ENCODE peak calls at places on chromosome 11, in four cellular contexts. V is fibroblast of the aortic adventitia, Y is brain microvascular endothelial cell, J is body of pancreas. R is an unnamed sample.

GRCh38 chr11:73998846-73999575 is 9.9 kb downstream of the UCP3 start:
- DNase-seq in J (no peak), V (no peak), Y (no peak), R (no peak)

GRCh38 chr11:112002491-112003216 is 22.6 kb upstream of the DLAT start:
- DNase-seq in V (no peak), Y (no peak), J (no peak), R (no peak)

GRCh38 chr11:123174196-123175183 is 20.6 kb downstream of the CLMP start:
- DNase-seq in J (peak), V (peak), Y (peak), R (peak)

GRCh38 chr11:64559351-64560138 is 31.5 kb upstream of the SLC22A12 start:
- DNase-seq in V (no peak), Y (no peak), J (no peak), R (no peak)

GRCh38 chr11:68014157-68014965 is 4.2 kb downstream of the ALDH3B1 start:
- DNase-seq in V (peak), Y (peak), J (peak), R (peak)

GRCh38 chr11:111596319-111596718 is 5.9 kb upstream of the SIK2 start:
- DNase-seq in V (no peak), Y (no peak), J (no peak), R (no peak)

GRCh38 chr11:123483465-123483864 is 53.4 kb downstream of the GRAMD1B start:
- DNase-seq in Y (no peak), V (peak), J (no peak), R (no peak)

GRCh38 chr11:78083036-78083435 is 3.4 kb upstream of the NDUFC2 start:
- DNase-seq in J (no peak), V (peak), Y (no peak), R (no peak)

GRCh38 chr11:94194712-94195111 is 66.1 kb downstream of the PANX1 start:
- DNase-seq in J (no peak), V (no peak), Y (no peak), R (no peak)

GRCh38 chr11:130088909-130089668 is 19.4 kb downstream of the APLP2 start:
- DNase-seq in V (no peak), J (no peak), Y (no peak), R (no peak)

GRCh38 chr11:20367313-20367948 is 3.9 kb downstream of the HTATIP2 start:
- DNase-seq in V (peak), J (no peak), Y (peak), R (peak)

GRCh38 chr11:128451651-128452470 is 135.5 kb downstream of the ETS1 start:
- DNase-seq in Y (peak), V (peak), J (peak), R (peak)

GRCh38 chr11:75105462-75105925 is 8.8 kb upstream of the OR2AT4 start:
- DNase-seq in J (no peak), Y (peak), V (peak), R (no peak)

GRCh38 chr11:69718147-69718546 is 14.3 kb upstream of the FGF19 start:
- DNase-seq in J (no peak), V (no peak), Y (peak), R (peak)

GRCh38 chr11:46322759-46323158 is 24.5 kb upstream of the DGKZ start:
- DNase-seq in Y (no peak), J (no peak), V (peak), R (peak)

GRCh38 chr11:104668797-104669463 is 229.3 kb downstream of the CASP12 start:
- DNase-seq in V (peak), Y (peak), J (no peak), R (peak)

GRCh38 chr11:32088117-32088941 is 2.5 kb upstream of the RCN1 start:
- DNase-seq in Y (peak), J (peak), V (peak), R (peak)

GRCh38 chr11:125315088-125315740 is 150.7 kb downstream of the PKNOX2 start:
- DNase-seq in J (peak), V (peak), Y (peak), R (no peak)

GRCh38 chr11:12625438-12626071 is 48.7 kb upstream of the TEAD1 start:
- DNase-seq in J (no peak), Y (peak), V (peak), R (peak)

GRCh38 chr11:97974798-97975498 is 1045.8 kb upstream of the CNTN5 start:
- DNase-seq in Y (no peak), J (no peak), V (no peak), R (no peak)

GRCh38 chr11:7573558-7574296 is 59.9 kb downstream of the PPFIBP2 start:
- DNase-seq in Y (no peak), J (no peak), V (no peak), R (no peak)

GRCh38 chr11:67504950-67505561 is at the start of gene PITPNM1:
- DNase-seq in Y (no peak), V (peak), J (peak), R (no peak)

GRCh38 chr11:128905345-128906184 is 14.4 kb downstream of the KCNJ5 start:
- DNase-seq in Y (no peak), V (no peak), J (peak), R (peak)

GRCh38 chr11:61700221-61700620 is 20.0 kb downstream of the DAGLA start:
- DNase-seq in Y (peak), V (peak), J (peak), R (peak)

GRCh38 chr11:70788247-70789022 is 390.1 kb downstream of the CTTN start:
- DNase-seq in V (peak), Y (peak), J (no peak), R (peak)

GRCh38 chr11:61709572-61709971 is 29.4 kb downstream of the DAGLA start:
- DNase-seq in Y (no peak), J (no peak), V (no peak), R (no peak)

GRCh38 chr11:47583844-47584243 is 2.6 kb upstream of the FAM180B start:
- DNase-seq in J (no peak), V (no peak), Y (no peak), R (no peak)

GRCh38 chr11:61357233-61357893 is 4.3 kb downstream of the CYB561A3 start:
- DNase-seq in V (no peak), J (no peak), Y (no peak), R (no peak)

GRCh38 chr11:123221074-123221473 is 26.0 kb upstream of the CLMP start:
- DNase-seq in Y (no peak), J (peak), V (peak), R (no peak)

GRCh38 chr11:9529333-9529648 is 44.2 kb upstream of the WEE1 start:
- DNase-seq in Y (no peak), J (peak), V (peak), R (peak)

GRCh38 chr11:94144664-94145063 is 16.0 kb downstream of the PANX1 start:
- DNase-seq in V (no peak), J (no peak), Y (no peak), R (no peak)

GRCh38 chr11:3169952-3170755 is 5.0 kb upstream of the OSBPL5 start:
- DNase-seq in J (no peak), V (no peak), Y (no peak), R (peak)

GRCh38 chr11:19419021-19419750 is 178.4 kb upstream of the E2F8 start:
- DNase-seq in J (peak), Y (peak), V (peak), R (peak)

GRCh38 chr11:119791701-119792151 is 62.7 kb upstream of the NECTIN1 start:
- DNase-seq in V (peak), J (no peak), Y (peak), R (peak)

GRCh38 chr11:10483174-10483573 is 28.1 kb downstream of the AMPD3 start:
- DNase-seq in V (no peak), Y (no peak), J (no peak), R (no peak)

GRCh38 chr11:64850979-64851567 is 6.6 kb upstream of the CDC42BPG start:
- DNase-seq in J (no peak), Y (no peak), V (no peak), R (no peak)

DNA sequence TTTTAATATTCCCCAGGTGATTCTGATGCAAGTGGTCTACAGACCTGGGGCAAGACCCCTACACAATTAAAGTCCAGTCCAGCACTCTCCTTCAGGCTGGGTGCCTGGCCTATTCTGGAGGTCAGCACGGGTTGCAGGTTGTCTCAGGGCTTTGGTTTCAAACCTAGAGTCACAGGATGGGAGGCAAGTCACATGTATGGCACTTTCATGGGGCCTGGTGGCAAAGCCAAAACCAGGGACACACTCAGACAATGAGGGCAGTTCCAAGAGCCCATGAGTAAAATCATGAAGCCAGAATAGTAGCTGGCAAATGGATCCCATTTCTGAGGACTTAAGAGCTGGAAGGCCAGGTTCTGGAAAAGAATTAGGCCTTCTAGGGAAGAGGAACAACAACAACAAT is 96.6 kb downstream of the KCNC1 start:
- DNase-seq in V (no peak), J (no peak), Y (no peak), R (no peak)
- H3K4me3 ChIP-seq in V (no peak), J (no peak), Y (no peak), R (no peak)

GRCh38 chr11:116928102-116928777 is 90.8 kb upstream of the APOA1 start:
- DNase-seq in V (no peak), J (no peak), Y (no peak), R (no peak)

GRCh38 chr11:116928845-116929244 is 91.4 kb upstream of the APOA1 start:
- DNase-seq in Y (no peak), V (no peak), J (no peak), R (no peak)

GRCh38 chr11:116925050-116925449 is 87.6 kb upstream of the APOA1 start:
- DNase-seq in J (no peak), Y (no peak), V (no peak), R (no peak)

GRCh38 chr11:116929393-116930090 is 92.1 kb upstream of the APOA1 start:
- DNase-seq in V (peak), Y (peak), J (no peak), R (peak)

DNA sequence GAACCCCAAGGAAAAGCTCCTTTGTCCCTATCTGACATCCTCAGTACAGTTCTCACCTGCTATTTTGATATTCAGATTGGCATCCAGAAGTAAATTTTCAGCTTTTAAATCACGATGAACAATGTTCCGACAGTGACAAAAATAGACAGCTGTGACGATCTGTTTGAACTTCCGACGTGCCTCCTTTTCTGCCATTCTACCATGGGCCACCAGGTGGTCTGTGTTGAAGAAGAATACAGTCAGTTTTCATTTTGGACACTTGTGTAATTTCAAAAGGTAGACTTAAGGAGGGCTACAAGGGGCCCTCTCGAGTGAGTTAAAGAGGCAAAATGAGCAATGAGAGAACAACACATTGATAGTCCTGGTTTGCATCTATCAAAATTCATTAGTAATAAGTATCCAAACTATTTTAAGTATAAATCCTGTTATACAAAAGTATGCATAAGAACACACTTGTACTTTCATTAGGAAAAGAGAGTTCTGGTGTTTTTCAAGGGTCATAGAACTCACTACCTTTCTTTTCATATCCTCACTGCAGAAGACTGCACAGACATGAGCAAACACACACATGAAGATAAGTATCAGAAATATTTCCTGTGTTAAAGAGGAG is 89.8 kb upstream of the APOA1 start:
- DNase-seq in J (peak), V (no peak), Y (peak), R (peak)
- TF ChIP-seq CTCF in J (no peak), V (peak), Y (peak), R (peak)

DNA sequence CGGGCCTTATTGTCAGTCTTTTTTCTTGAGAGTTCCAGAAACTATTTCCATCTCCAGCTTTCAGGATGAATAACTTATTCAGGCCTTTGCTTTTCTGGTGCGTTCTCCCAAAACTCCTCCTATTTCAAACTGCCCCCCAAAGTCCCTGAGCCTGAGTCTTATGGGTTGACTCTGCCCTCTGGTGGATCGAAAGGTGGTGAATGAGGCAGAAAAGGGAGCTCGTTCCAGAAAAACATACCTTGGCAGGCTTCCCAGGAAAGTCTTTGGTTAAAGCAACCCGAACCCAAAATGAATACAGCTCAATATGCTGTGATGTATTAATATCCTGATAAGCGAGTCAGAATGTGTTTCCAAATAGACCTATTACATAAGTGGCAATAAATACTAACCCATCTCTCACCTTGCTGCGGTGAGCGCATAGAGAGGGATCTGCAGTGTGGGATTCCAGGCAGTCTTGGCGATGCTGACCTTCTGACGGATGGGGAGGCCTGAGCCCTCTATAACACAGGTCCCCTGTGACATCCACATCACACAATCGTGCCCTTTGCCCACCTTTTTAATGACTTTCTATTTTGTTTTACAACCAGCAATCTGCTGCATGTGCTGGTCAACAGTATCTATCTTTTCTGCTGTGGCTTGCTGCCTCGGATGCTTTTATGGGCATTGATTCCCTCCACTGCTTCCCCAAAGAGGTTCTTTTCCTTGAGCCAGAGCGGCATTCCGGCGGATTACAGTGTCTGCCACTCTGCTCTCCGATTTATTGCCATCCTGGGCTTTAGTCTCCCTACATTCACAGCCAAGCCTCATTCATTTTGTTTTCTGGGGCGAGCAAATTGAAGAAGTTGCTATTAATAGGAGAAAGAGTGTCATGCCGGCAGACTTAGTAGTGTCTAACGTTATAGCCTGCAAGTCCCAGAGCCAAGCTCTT is 756.8 kb downstream of the NTM start:
- DNase-seq in V (peak), Y (peak), J (peak), R (peak)
- H3K4me3 ChIP-seq in V (peak), Y (peak), J (no peak), R (peak)

GRCh38 chr11:15942126-15942525 is 414.2 kb downstream of the SOX6 start:
- DNase-seq in J (no peak), Y (no peak), V (no peak), R (no peak)

GRCh38 chr11:15938983-15939382 is 417.4 kb downstream of the SOX6 start:
- DNase-seq in Y (no peak), V (no peak), J (no peak), R (no peak)

GRCh38 chr11:15942936-15943335 is 413.4 kb downstream of the SOX6 start:
- DNase-seq in J (no peak), Y (no peak), V (no peak), R (no peak)

GRCh38 chr11:15940462-15941205 is 415.7 kb downstream of the SOX6 start:
- DNase-seq in J (no peak), Y (no peak), V (no peak), R (no peak)

GRCh38 chr11:15941206-15941770 is 415.1 kb downstream of the SOX6 start:
- DNase-seq in J (no peak), V (no peak), Y (no peak), R (peak)
- TF ChIP-seq CTCF in J (peak), V (peak), Y (peak), R (peak)

R was measured in fibroblast of mammary gland.